ENCODE peak calls at places on chromosomes 16 and 17, in seven cellular contexts. One of them, this sample, is unnamed.

GRCh38 chr17:2487306-2487705 is 24.4 kb downstream of the METTL16 start:
- DNase-seq in HCT116: no peak
- DNase-seq in OCI-LY7: no peak
- DNase-seq in GM23248: no peak
- DNase-seq in PC-3: peak; percentile 24
- DNase-seq in GM23338: no peak
- DNase-seq in MM.1S: no peak
- DNase-seq in this sample: no peak

GRCh38 chr16:72818286-72818845 is 229.6 kb downstream of the ZFHX3 start:
- DNase-seq in OCI-LY7: no peak
- DNase-seq in MM.1S: no peak
- DNase-seq in PC-3: no peak
- DNase-seq in HCT116: no peak
- DNase-seq in GM23338: peak; percentile 67
- DNase-seq in GM23248: no peak
- DNase-seq in this sample: no peak

GRCh38 chr17:68334393-68334792 is 43.1 kb downstream of the ARSG start:
- DNase-seq in OCI-LY7: no peak
- DNase-seq in MM.1S: no peak
- DNase-seq in GM23248: peak; percentile 12
- DNase-seq in GM23338: no peak
- DNase-seq in PC-3: no peak
- DNase-seq in HCT116: no peak
- DNase-seq in this sample: no peak

GRCh38 chr16:73279451-73279850 is 231.5 kb upstream of the ZFHX3 start:
- DNase-seq in GM23248: no peak
- DNase-seq in GM23338: no peak
- DNase-seq in OCI-LY7: no peak
- DNase-seq in MM.1S: no peak
- DNase-seq in PC-3: no peak
- DNase-seq in HCT116: no peak
- DNase-seq in this sample: no peak

GRCh38 chr16:66357523-66357928 is 9.0 kb upstream of the CDH5 start:
- DNase-seq in GM23338: peak; percentile 87
- DNase-seq in HCT116: peak; percentile 72
- DNase-seq in OCI-LY7: peak; percentile 49
- DNase-seq in MM.1S: peak; percentile 51
- DNase-seq in PC-3: peak; percentile 90
- DNase-seq in GM23248: peak; percentile 87
- DNase-seq in this sample: peak; percentile 76

GRCh38 chr16:66289986-66290385 is 76.5 kb upstream of the CDH5 start:
- DNase-seq in PC-3: no peak
- DNase-seq in GM23338: no peak
- DNase-seq in HCT116: no peak
- DNase-seq in MM.1S: no peak
- DNase-seq in OCI-LY7: no peak
- DNase-seq in GM23248: no peak
- DNase-seq in this sample: no peak

GRCh38 chr17:80175411-80175810 is 5.6 kb downstream of the CARD14 start:
- DNase-seq in GM23248: peak; percentile 23
- DNase-seq in OCI-LY7: no peak
- DNase-seq in HCT116: no peak
- DNase-seq in MM.1S: no peak
- DNase-seq in PC-3: no peak
- DNase-seq in GM23338: peak; percentile 77
- DNase-seq in this sample: peak; percentile 37

GRCh38 chr17:73011016-73011486 is 81.4 kb downstream of the SLC39A11 start:
- DNase-seq in HCT116: no peak
- DNase-seq in OCI-LY7: no peak
- DNase-seq in GM23248: no peak
- DNase-seq in GM23338: no peak
- DNase-seq in PC-3: no peak
- DNase-seq in MM.1S: no peak
- DNase-seq in this sample: peak; percentile 70

GRCh38 chr17:59330314-59330942 is 1.0 kb upstream of the YPEL2 start:
- DNase-seq in PC-3: peak; percentile 24
- DNase-seq in MM.1S: peak; percentile 73
- DNase-seq in HCT116: no peak
- DNase-seq in OCI-LY7: no peak
- DNase-seq in GM23338: peak; percentile 40
- DNase-seq in GM23248: peak; percentile 38
- DNase-seq in this sample: no peak

GRCh38 chr16:78993342-78993741 is 607.2 kb downstream of the MAF start:
- DNase-seq in OCI-LY7: no peak
- DNase-seq in HCT116: no peak
- DNase-seq in GM23248: no peak
- DNase-seq in PC-3: no peak
- DNase-seq in MM.1S: no peak
- DNase-seq in GM23338: no peak
- DNase-seq in this sample: no peak

GRCh38 chr17:49486012-49486641 is 9.0 kb upstream of the NGFR start:
- DNase-seq in GM23248: no peak
- DNase-seq in HCT116: no peak
- DNase-seq in OCI-LY7: no peak
- DNase-seq in MM.1S: no peak
- DNase-seq in PC-3: no peak
- DNase-seq in GM23338: peak; percentile 97
- DNase-seq in this sample: no peak

GRCh38 chr17:45785373-45786193 is 1.5 kb downstream of the CRHR1 start:
- DNase-seq in PC-3: no peak
- DNase-seq in HCT116: no peak
- DNase-seq in GM23248: no peak
- DNase-seq in OCI-LY7: no peak
- DNase-seq in MM.1S: no peak
- DNase-seq in GM23338: peak; percentile 52
- DNase-seq in this sample: no peak

GRCh38 chr17:1555618-1556471 is 6.7 kb downstream of the PITPNA start:
- DNase-seq in GM23338: no peak
- DNase-seq in OCI-LY7: peak; percentile 42
- DNase-seq in PC-3: no peak
- DNase-seq in MM.1S: no peak
- DNase-seq in HCT116: no peak
- DNase-seq in GM23248: no peak
- DNase-seq in this sample: no peak

GRCh38 chr16:1541293-1542165 is 8.1 kb downstream of the TMEM204 start:
- DNase-seq in PC-3: no peak
- DNase-seq in MM.1S: no peak
- DNase-seq in OCI-LY7: no peak
- DNase-seq in HCT116: no peak
- DNase-seq in GM23338: no peak
- DNase-seq in GM23248: no peak
- DNase-seq in this sample: no peak

GRCh38 chr16:1968146-1968953 is 1.7 kb downstream of the RNF151 start:
- DNase-seq in PC-3: no peak
- DNase-seq in GM23248: no peak
- DNase-seq in GM23338: peak; percentile 23
- DNase-seq in MM.1S: no peak
- DNase-seq in HCT116: no peak
- DNase-seq in OCI-LY7: no peak
- DNase-seq in this sample: no peak

GRCh38 chr16:50251375-50252081 is 14.8 kb upstream of the ADCY7 start:
- DNase-seq in GM23338: no peak
- DNase-seq in OCI-LY7: no peak
- DNase-seq in HCT116: no peak
- DNase-seq in PC-3: peak; percentile 77
- DNase-seq in GM23248: peak; percentile 98
- DNase-seq in MM.1S: no peak
- DNase-seq in this sample: no peak

GRCh38 chr16:969508-970378 is 1.0 kb downstream of the LMF1 start:
- DNase-seq in PC-3: peak; percentile 6
- DNase-seq in MM.1S: no peak
- DNase-seq in GM23338: peak; percentile 52
- DNase-seq in GM23248: peak; percentile 69
- DNase-seq in HCT116: no peak
- DNase-seq in OCI-LY7: no peak
- DNase-seq in this sample: no peak

DNA sequence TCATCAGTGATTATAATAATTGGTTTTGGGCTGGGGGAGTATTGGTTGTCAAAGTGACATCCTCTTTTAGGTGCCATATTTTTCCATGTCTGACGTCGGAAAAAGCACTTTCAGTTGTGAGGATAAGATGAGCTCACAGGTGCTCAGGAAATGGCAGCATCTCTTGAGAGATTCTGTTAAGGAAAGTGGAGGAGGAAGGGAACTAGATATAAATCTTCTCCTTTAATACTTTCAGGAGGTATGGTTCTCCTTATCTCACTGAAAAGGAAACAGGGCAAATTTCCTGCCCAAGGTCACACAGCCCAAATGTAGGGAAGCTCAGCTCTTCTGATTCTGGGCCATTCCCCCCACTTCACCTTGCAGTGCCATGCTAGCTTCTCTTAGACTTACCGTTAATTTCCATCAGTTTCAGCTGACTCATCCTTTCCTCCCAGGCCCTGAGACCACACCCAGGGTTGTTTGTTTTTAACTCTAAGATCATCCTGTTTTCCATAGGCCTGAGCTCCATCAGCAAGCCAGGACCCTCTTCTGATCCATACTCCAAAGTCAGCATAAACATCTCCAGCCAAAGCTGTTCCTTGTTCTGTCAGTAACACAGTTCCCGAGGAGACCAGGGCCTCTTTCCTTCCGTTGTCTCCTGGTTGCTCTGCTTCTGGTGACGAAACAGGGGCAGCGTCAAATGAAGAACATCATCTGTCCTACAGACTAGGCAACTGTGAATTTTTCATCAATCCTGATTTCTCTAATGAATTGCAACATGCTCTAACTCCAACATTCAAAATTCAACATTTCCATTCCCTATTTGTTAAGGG is 83.7 kb upstream of the HNF1B start:
- DNase-seq in OCI-LY7: no peak
- DNase-seq in HCT116: no peak
- DNase-seq in MM.1S: no peak
- DNase-seq in PC-3: peak; percentile 5
- DNase-seq in GM23338: no peak
- DNase-seq in GM23248: peak; percentile 40
- DNase-seq in this sample: no peak
- TF ChIP-seq EZH2phosphoT487 in OCI-LY7: no peak
- TF ChIP-seq EZH2phosphoT487 in HCT116: no peak
- TF ChIP-seq EZH2phosphoT487 in MM.1S: no peak
- TF ChIP-seq EZH2phosphoT487 in PC-3: no peak
- TF ChIP-seq EZH2phosphoT487 in GM23338: no peak
- TF ChIP-seq EZH2phosphoT487 in GM23248: no peak
- TF ChIP-seq EZH2phosphoT487 in this sample: no peak

GRCh38 chr17:42997390-42997983 is 732 bp upstream of the RPL27 start:
- DNase-seq in HCT116: no peak
- DNase-seq in PC-3: peak; percentile 9
- DNase-seq in GM23248: no peak
- DNase-seq in GM23338: no peak
- DNase-seq in OCI-LY7: no peak
- DNase-seq in MM.1S: peak; percentile 18
- DNase-seq in this sample: no peak
- TF ChIP-seq EZH2phosphoT487 in HCT116: no peak
- TF ChIP-seq EZH2phosphoT487 in PC-3: no peak
- TF ChIP-seq EZH2phosphoT487 in GM23248: no peak
- TF ChIP-seq EZH2phosphoT487 in GM23338: no peak
- TF ChIP-seq EZH2phosphoT487 in OCI-LY7: no peak
- TF ChIP-seq EZH2phosphoT487 in MM.1S: no peak
- TF ChIP-seq EZH2phosphoT487 in this sample: no peak

DNA sequence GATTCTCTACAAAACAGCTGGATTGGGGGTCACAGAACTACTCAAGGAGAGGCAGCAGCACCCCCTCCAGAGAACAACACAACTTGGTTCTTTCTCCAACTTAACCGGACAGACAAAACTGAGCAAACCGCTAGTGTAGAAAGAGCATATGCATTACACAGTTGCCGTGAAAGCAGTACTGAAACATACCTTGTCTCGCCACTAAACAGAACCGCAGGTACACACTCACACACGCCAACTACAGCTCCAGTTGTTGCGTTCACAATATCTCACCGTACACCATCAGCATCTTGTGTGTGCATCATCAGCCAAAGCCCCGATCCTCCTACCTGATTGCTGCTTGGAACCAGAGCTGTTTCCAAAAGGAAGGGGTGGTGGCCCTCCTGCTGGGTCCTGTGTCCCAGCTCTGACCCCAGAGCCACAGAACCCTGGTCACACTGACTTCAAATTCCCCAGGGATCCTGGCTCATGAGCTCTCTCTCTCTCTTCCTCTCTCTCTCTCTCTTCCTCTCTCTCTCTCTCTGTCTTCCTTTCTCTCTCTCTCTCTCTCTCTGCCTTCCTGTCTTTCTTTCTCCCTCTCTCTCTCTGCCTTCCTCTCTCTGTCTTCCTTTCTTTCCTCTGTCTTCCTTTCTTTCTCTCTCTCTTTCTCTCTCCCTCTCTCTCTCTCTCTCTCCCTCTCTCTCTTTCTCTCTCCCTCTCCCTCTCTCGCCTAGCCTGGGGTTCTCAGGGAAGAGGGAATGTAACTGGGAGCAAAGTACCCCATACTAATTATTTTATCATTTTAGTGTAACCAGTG is 8.4 kb downstream of the PIMREG start:
- DNase-seq in PC-3: no peak
- DNase-seq in HCT116: no peak
- DNase-seq in GM23248: no peak
- DNase-seq in GM23338: peak; percentile 34
- DNase-seq in MM.1S: peak; percentile 18
- DNase-seq in OCI-LY7: no peak
- DNase-seq in this sample: no peak
- TF ChIP-seq EZH2phosphoT487 in PC-3: no peak
- TF ChIP-seq EZH2phosphoT487 in HCT116: no peak
- TF ChIP-seq EZH2phosphoT487 in GM23248: no peak
- TF ChIP-seq EZH2phosphoT487 in GM23338: no peak
- TF ChIP-seq EZH2phosphoT487 in MM.1S: no peak
- TF ChIP-seq EZH2phosphoT487 in OCI-LY7: no peak
- TF ChIP-seq EZH2phosphoT487 in this sample: no peak

DNA sequence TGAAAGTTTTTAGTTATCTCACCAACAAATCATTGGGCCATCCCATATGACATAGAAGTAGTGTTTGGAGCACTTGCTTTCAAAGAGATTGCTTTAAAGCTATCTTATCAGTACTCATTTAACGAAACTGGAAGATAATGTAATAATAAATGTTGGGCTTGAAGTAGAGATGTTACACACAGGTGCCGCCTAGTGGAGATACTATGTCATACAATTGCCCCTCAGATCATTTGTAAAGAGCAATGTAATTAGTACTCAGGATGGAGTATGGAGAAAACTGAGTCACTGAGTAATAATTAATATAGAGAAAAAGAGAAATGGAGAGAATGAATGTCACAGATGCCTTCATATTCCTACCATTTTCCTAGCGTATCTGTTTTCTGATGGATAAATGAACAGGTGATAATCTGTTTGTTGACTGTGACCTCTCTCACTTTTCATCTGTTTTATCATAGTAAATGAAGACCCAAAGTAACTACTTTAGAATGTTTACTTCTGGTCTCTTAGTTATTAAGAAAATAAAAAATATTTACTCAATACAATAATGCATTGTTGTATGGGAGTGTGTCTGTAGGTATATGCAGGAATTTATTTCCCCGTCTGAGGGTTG is 80.4 kb downstream of the EFCAB5 start:
- DNase-seq in HCT116: peak; percentile 37
- DNase-seq in PC-3: peak; percentile 54
- DNase-seq in OCI-LY7: peak; percentile 67
- DNase-seq in MM.1S: peak; percentile 62
- DNase-seq in GM23338: peak; percentile 69
- DNase-seq in GM23248: peak; percentile 76
- DNase-seq in this sample: peak; percentile 60
- TF ChIP-seq EZH2phosphoT487 in HCT116: no peak
- TF ChIP-seq EZH2phosphoT487 in PC-3: no peak
- TF ChIP-seq EZH2phosphoT487 in OCI-LY7: no peak
- TF ChIP-seq EZH2phosphoT487 in MM.1S: no peak
- TF ChIP-seq EZH2phosphoT487 in GM23338: no peak
- TF ChIP-seq EZH2phosphoT487 in GM23248: no peak
- TF ChIP-seq EZH2phosphoT487 in this sample: no peak

This sample was measured in SK-N-SH.